ENCODE peak calls at places on chromosomes 7 and 10, in five cellular contexts. One of them, this sample, is unnamed.

GRCh38 chr7:37352251-37352650 is 96.4 kb downstream of the ELMO1 start:
- DNase-seq in cardiac fibroblast: no peak
- DNase-seq in heart right ventricle: no peak
- DNase-seq in endothelial cell: no peak
- DNase-seq in foreskin fibroblast: no peak
- DNase-seq in this sample: no peak

GRCh38 chr10:22638863-22639262 is 75.5 kb downstream of the PIP4K2A start:
- DNase-seq in cardiac fibroblast: no peak
- DNase-seq in endothelial cell: no peak
- DNase-seq in foreskin fibroblast: no peak
- DNase-seq in heart right ventricle: no peak
- DNase-seq in this sample: no peak

GRCh38 chr10:77230194-77230593 is 407.4 kb downstream of the KCNMA1 start:
- DNase-seq in endothelial cell: no peak
- DNase-seq in foreskin fibroblast: peak
- DNase-seq in heart right ventricle: no peak
- DNase-seq in cardiac fibroblast: peak
- DNase-seq in this sample: no peak

GRCh38 chr10:124671486-124672075 is 72.6 kb downstream of the FAM53B start:
- DNase-seq in cardiac fibroblast: peak
- DNase-seq in foreskin fibroblast: peak
- DNase-seq in heart right ventricle: peak
- DNase-seq in endothelial cell: no peak
- DNase-seq in this sample: peak

GRCh38 chr7:131145026-131145425 is 182.7 kb upstream of the MKLN1 start:
- DNase-seq in heart right ventricle: no peak
- DNase-seq in foreskin fibroblast: no peak
- DNase-seq in cardiac fibroblast: no peak
- DNase-seq in endothelial cell: no peak
- DNase-seq in this sample: no peak

GRCh38 chr10:73915206-73915851 is 4.4 kb downstream of the PLAU start:
- DNase-seq in foreskin fibroblast: no peak
- DNase-seq in cardiac fibroblast: no peak
- DNase-seq in heart right ventricle: no peak
- DNase-seq in endothelial cell: no peak
- DNase-seq in this sample: no peak

GRCh38 chr7:117946201-117946633 is 73.0 kb upstream of the CTTNBP2 start:
- DNase-seq in foreskin fibroblast: no peak
- DNase-seq in heart right ventricle: no peak
- DNase-seq in endothelial cell: no peak
- DNase-seq in cardiac fibroblast: no peak
- DNase-seq in this sample: no peak

GRCh38 chr7:43591551-43592180 is 8.8 kb downstream of the STK17A start:
- DNase-seq in cardiac fibroblast: no peak
- DNase-seq in foreskin fibroblast: no peak
- DNase-seq in endothelial cell: no peak
- DNase-seq in heart right ventricle: no peak
- DNase-seq in this sample: no peak

GRCh38 chr10:27603104-27603503 is 99.0 kb downstream of the RAB18 start:
- DNase-seq in heart right ventricle: no peak
- DNase-seq in cardiac fibroblast: no peak
- DNase-seq in foreskin fibroblast: no peak
- DNase-seq in endothelial cell: no peak
- DNase-seq in this sample: no peak

GRCh38 chr10:98225000-98225399 is 43.0 kb downstream of the LOXL4 start:
- DNase-seq in heart right ventricle: no peak
- DNase-seq in endothelial cell: no peak
- DNase-seq in cardiac fibroblast: peak
- DNase-seq in foreskin fibroblast: peak
- DNase-seq in this sample: no peak

GRCh38 chr7:95863-96260 is 96.5 kb upstream of the FAM20C start:
- DNase-seq in heart right ventricle: no peak
- DNase-seq in foreskin fibroblast: no peak
- DNase-seq in endothelial cell: no peak
- DNase-seq in cardiac fibroblast: peak
- DNase-seq in this sample: no peak

GRCh38 chr7:30905078-30906012 is 6.3 kb upstream of the AQP1 start:
- DNase-seq in heart right ventricle: no peak
- DNase-seq in foreskin fibroblast: no peak
- DNase-seq in cardiac fibroblast: no peak
- DNase-seq in endothelial cell: no peak
- DNase-seq in this sample: no peak

GRCh38 chr7:112204776-112205347 is 1.3 kb downstream of the DOCK4 start:
- DNase-seq in cardiac fibroblast: peak
- DNase-seq in foreskin fibroblast: no peak
- DNase-seq in heart right ventricle: peak
- DNase-seq in endothelial cell: no peak
- DNase-seq in this sample: no peak

GRCh38 chr10:12419279-12419847 is 70.0 kb downstream of the CAMK1D start:
- DNase-seq in cardiac fibroblast: peak
- DNase-seq in heart right ventricle: peak
- DNase-seq in foreskin fibroblast: peak
- DNase-seq in endothelial cell: no peak
- DNase-seq in this sample: no peak

GRCh38 chr10:556971-557370 is 132.5 kb downstream of the DIP2C start:
- DNase-seq in foreskin fibroblast: no peak
- DNase-seq in endothelial cell: no peak
- DNase-seq in cardiac fibroblast: no peak
- DNase-seq in heart right ventricle: no peak
- DNase-seq in this sample: no peak

GRCh38 chr7:82210422-82211184 is 233.0 kb downstream of the CACNA2D1 start:
- DNase-seq in foreskin fibroblast: no peak
- DNase-seq in heart right ventricle: no peak
- DNase-seq in cardiac fibroblast: peak
- DNase-seq in endothelial cell: no peak
- DNase-seq in this sample: no peak

GRCh38 chr7:114931656-114932011 is 9.7 kb downstream of the MDFIC start:
- DNase-seq in cardiac fibroblast: no peak
- DNase-seq in heart right ventricle: no peak
- DNase-seq in foreskin fibroblast: no peak
- DNase-seq in endothelial cell: no peak
- DNase-seq in this sample: no peak

GRCh38 chr7:81333004-81333403 is 414.2 kb upstream of the SEMA3C start:
- DNase-seq in heart right ventricle: no peak
- DNase-seq in foreskin fibroblast: peak
- DNase-seq in cardiac fibroblast: peak
- DNase-seq in endothelial cell: no peak
- DNase-seq in this sample: no peak

GRCh38 chr10:101091546-101092290 is 29.9 kb downstream of the KAZALD1 start:
- DNase-seq in foreskin fibroblast: no peak
- DNase-seq in heart right ventricle: no peak
- DNase-seq in cardiac fibroblast: no peak
- DNase-seq in endothelial cell: no peak
- DNase-seq in this sample: no peak

GRCh38 chr10:73887038-73888015 is 13.0 kb upstream of the CAMK2G start:
- DNase-seq in cardiac fibroblast: peak
- DNase-seq in heart right ventricle: peak
- DNase-seq in foreskin fibroblast: peak
- DNase-seq in endothelial cell: peak
- DNase-seq in this sample: no peak

GRCh38 chr7:47461161-47461560 is 120.8 kb downstream of the TNS3 start:
- DNase-seq in cardiac fibroblast: peak
- DNase-seq in foreskin fibroblast: no peak
- DNase-seq in heart right ventricle: peak
- DNase-seq in endothelial cell: no peak
- DNase-seq in this sample: no peak

DNA sequence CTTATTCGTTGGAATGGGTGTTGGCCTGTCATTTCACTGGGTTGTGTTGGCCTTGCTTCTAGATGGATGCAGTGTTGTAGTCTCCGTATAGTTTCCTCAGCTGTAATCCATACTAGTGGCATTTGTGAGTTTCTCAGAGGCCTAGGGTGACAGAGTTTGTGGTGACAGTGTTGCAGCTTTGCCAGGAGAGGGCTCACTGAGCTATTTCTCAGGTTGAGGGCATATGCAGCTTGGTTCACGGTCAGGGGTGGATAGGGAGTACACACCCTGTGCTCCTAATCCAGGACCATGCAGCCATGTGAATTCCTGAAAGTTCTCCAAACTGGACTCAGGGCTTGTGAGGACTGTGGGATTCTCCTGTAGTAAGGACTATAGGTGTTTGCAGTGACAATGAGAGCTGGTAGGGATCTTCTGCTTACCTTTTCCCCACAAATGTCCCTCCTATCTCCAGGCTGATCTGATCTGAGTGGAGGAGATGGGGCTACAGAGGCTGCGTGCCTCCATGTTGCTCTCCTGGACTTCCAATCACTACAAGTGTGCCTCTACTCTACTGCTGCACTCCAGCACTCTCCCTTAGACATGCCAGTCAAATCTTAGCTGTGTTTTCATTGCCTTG is 229.0 kb downstream of the STK31 start:
- DNase-seq in endothelial cell: peak
- DNase-seq in heart right ventricle: no peak
- DNase-seq in cardiac fibroblast: peak
- DNase-seq in foreskin fibroblast: peak
- DNase-seq in this sample: no peak
- TF ChIP-seq CTCF in endothelial cell: peak
- TF ChIP-seq CTCF in heart right ventricle: no peak
- TF ChIP-seq CTCF in cardiac fibroblast: peak
- TF ChIP-seq CTCF in foreskin fibroblast: peak
- TF ChIP-seq CTCF in this sample: no peak

GRCh38 chr7:128395748-128396147 is 14.0 kb downstream of the IMPDH1 start:
- DNase-seq in heart right ventricle: no peak
- DNase-seq in foreskin fibroblast: no peak
- DNase-seq in endothelial cell: no peak
- DNase-seq in cardiac fibroblast: no peak
- DNase-seq in this sample: no peak
- TF ChIP-seq CTCF in heart right ventricle: no peak
- TF ChIP-seq CTCF in foreskin fibroblast: no peak
- TF ChIP-seq CTCF in endothelial cell: no peak
- TF ChIP-seq CTCF in cardiac fibroblast: peak
- TF ChIP-seq CTCF in this sample: no peak

GRCh38 chr10:15724683-15725082 is 5.0 kb upstream of the ITGA8 start:
- DNase-seq in foreskin fibroblast: no peak
- DNase-seq in heart right ventricle: no peak
- DNase-seq in cardiac fibroblast: no peak
- DNase-seq in endothelial cell: no peak
- DNase-seq in this sample: no peak

GRCh38 chr10:15726042-15726441 is 6.3 kb upstream of the ITGA8 start:
- DNase-seq in foreskin fibroblast: no peak
- DNase-seq in endothelial cell: no peak
- DNase-seq in heart right ventricle: no peak
- DNase-seq in cardiac fibroblast: no peak
- DNase-seq in this sample: no peak

GRCh38 chr10:15729890-15730289 is 10.2 kb upstream of the ITGA8 start:
- DNase-seq in endothelial cell: no peak
- DNase-seq in foreskin fibroblast: no peak
- DNase-seq in heart right ventricle: no peak
- DNase-seq in cardiac fibroblast: no peak
- DNase-seq in this sample: no peak

GRCh38 chr10:15730341-15730740 is 10.6 kb upstream of the ITGA8 start:
- DNase-seq in foreskin fibroblast: no peak
- DNase-seq in endothelial cell: no peak
- DNase-seq in heart right ventricle: no peak
- DNase-seq in cardiac fibroblast: no peak
- DNase-seq in this sample: no peak

GRCh38 chr10:15725603-15726002 is 5.9 kb upstream of the ITGA8 start:
- DNase-seq in foreskin fibroblast: peak
- DNase-seq in cardiac fibroblast: peak
- DNase-seq in heart right ventricle: no peak
- DNase-seq in endothelial cell: peak
- DNase-seq in this sample: no peak
- TF ChIP-seq CTCF in foreskin fibroblast: peak
- TF ChIP-seq CTCF in cardiac fibroblast: peak
- TF ChIP-seq CTCF in heart right ventricle: peak
- TF ChIP-seq CTCF in endothelial cell: no peak
- TF ChIP-seq CTCF in this sample: no peak

GRCh38 chr10:119652361-119652760 is 1.2 kb downstream of the BAG3 start:
- DNase-seq in endothelial cell: no peak
- DNase-seq in cardiac fibroblast: peak
- DNase-seq in heart right ventricle: no peak
- DNase-seq in foreskin fibroblast: peak
- DNase-seq in this sample: no peak
- TF ChIP-seq CTCF in endothelial cell: no peak
- TF ChIP-seq CTCF in cardiac fibroblast: no peak
- TF ChIP-seq CTCF in heart right ventricle: peak
- TF ChIP-seq CTCF in foreskin fibroblast: no peak
- TF ChIP-seq CTCF in this sample: no peak

GRCh38 chr10:21604651-21605050 is 70.6 kb downstream of the MLLT10 start:
- DNase-seq in foreskin fibroblast: no peak
- DNase-seq in cardiac fibroblast: no peak
- DNase-seq in heart right ventricle: no peak
- DNase-seq in endothelial cell: no peak
- DNase-seq in this sample: no peak

GRCh38 chr10:21602313-21602712 is 68.3 kb downstream of the MLLT10 start:
- DNase-seq in foreskin fibroblast: no peak
- DNase-seq in heart right ventricle: no peak
- DNase-seq in endothelial cell: no peak
- DNase-seq in cardiac fibroblast: no peak
- DNase-seq in this sample: no peak

GRCh38 chr10:21599582-21599981 is 65.5 kb downstream of the MLLT10 start:
- DNase-seq in endothelial cell: no peak
- DNase-seq in cardiac fibroblast: no peak
- DNase-seq in heart right ventricle: no peak
- DNase-seq in foreskin fibroblast: no peak
- DNase-seq in this sample: no peak

GRCh38 chr10:21603721-21604120 is 69.7 kb downstream of the MLLT10 start:
- DNase-seq in heart right ventricle: no peak
- DNase-seq in foreskin fibroblast: no peak
- DNase-seq in cardiac fibroblast: no peak
- DNase-seq in endothelial cell: no peak
- DNase-seq in this sample: no peak

GRCh38 chr10:21600804-21601512 is 66.9 kb downstream of the MLLT10 start:
- DNase-seq in endothelial cell: no peak
- DNase-seq in cardiac fibroblast: no peak
- DNase-seq in heart right ventricle: no peak
- DNase-seq in foreskin fibroblast: no peak
- DNase-seq in this sample: no peak
- TF ChIP-seq CTCF in endothelial cell: no peak
- TF ChIP-seq CTCF in cardiac fibroblast: no peak
- TF ChIP-seq CTCF in heart right ventricle: no peak
- TF ChIP-seq CTCF in foreskin fibroblast: no peak
- TF ChIP-seq CTCF in this sample: no peak